ENCODE peak calls at places on chromosomes 4 and X, in six cellular contexts. L is IMR-90, B is heart right ventricle, G is SK-N-SH, M is right cardiac atrium, E is suprapubic skin. V is an unnamed sample.
A peak's percentile ranks its signal among the peaks of the same experiment; 100 is the strongest.

GRCh38 chr4:123659759-123660158 is 263.2 kb downstream of the SPRY1 start:
- DNase-seq in L (no peak), B (no peak), G (no peak), M (no peak), E (no peak), V (no peak)

GRCh38 chr4:3789587-3789986 is 23.4 kb downstream of the ADRA2C start:
- DNase-seq in L (no peak), B (no peak), G (no peak), M (no peak), E (no peak), V (no peak)

GRCh38 chr4:135382280-135382679 is 1180.7 kb upstream of the PABPC4L start:
- DNase-seq in L (peak; percentile 1), B (no peak), G (no peak), M (no peak), E (no peak), V (no peak)

GRCh38 chr4:1569461-1570151 is 114.5 kb downstream of the FAM53A start:
- DNase-seq in L (no peak), B (peak; percentile 5), G (no peak), M (peak; percentile 30), E (no peak), V (no peak)

GRCh38 chr4:18401435-18401834 is 379.9 kb upstream of the LCORL start:
- DNase-seq in L (no peak), B (no peak), G (no peak), M (no peak), E (no peak), V (no peak)

GRCh38 chrX:53481816-53482485 is 47.8 kb upstream of the HSD17B10 start:
- DNase-seq in L (peak; percentile 69), B (no peak), G (peak; percentile 58), M (no peak), E (no peak), V (peak; percentile 14)

GRCh38 chrX:151902813-151903591 is 9.7 kb upstream of the MAGEA4 start:
- DNase-seq in L (peak; percentile 66), B (peak; percentile 14), G (no peak), M (no peak), E (no peak), V (no peak)

GRCh38 chrX:41178201-41178600 is 93.0 kb downstream of the USP9X start:
- DNase-seq in L (no peak), B (no peak), G (no peak), M (no peak), E (no peak), V (no peak)

GRCh38 chrX:46837543-46838481 is 969 bp downstream of the RP2 start:
- DNase-seq in L (peak; percentile 46), B (no peak), G (peak; percentile 5), M (no peak), E (no peak), V (no peak)

GRCh38 chr4:123259676-123260428 is 136.7 kb upstream of the SPRY1 start:
- DNase-seq in L (no peak), B (no peak), G (no peak), M (no peak), E (no peak), V (no peak)

GRCh38 chr4:2301221-2301642 is 39.3 kb upstream of the MXD4 start:
- DNase-seq in L (no peak), B (no peak), G (no peak), M (no peak), E (no peak), V (no peak)

DNA sequence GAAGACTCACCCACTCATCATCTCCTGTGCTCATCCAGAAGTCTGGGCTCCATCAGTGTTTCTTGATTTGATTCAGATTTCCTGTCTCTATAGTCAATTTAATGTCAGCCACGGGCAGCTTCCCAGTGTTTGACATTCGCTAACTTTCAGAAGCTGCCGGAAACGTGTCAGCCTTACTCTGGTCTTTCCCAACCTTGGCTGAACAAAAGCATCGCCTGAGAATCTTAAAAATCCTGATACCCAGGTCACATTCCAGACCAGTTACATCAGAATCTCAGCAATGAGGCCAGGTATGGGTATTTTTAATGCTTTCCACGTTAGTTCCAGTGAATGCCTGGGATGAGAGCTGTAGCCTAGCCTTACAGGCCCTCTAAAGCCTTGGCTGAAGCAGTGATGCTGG is 233.8 kb downstream of the FRMPD4 start:
- DNase-seq in L (peak; percentile 68), B (no peak), G (no peak), M (no peak), E (no peak), V (no peak)
- H3K27ac ChIP-seq in L (peak overlapping the region; percentile 55), B (no peak overlapping the region), G (no peak overlapping the region), M (no peak overlapping the region), E (no peak overlapping the region), V (no peak overlapping the region)

GRCh38 chr4:14581741-14582140 is 420.5 kb upstream of the CPEB2 start:
- DNase-seq in L (no peak), B (no peak), G (no peak), M (no peak), E (no peak), V (no peak)

GRCh38 chr4:14583331-14583730 is 418.9 kb upstream of the CPEB2 start:
- DNase-seq in L (no peak), B (no peak), G (no peak), M (no peak), E (no peak), V (no peak)

GRCh38 chr4:14582658-14583057 is 419.6 kb upstream of the CPEB2 start:
- DNase-seq in L (no peak), B (no peak), G (no peak), M (no peak), E (no peak), V (no peak)

GRCh38 chr4:14580061-14580460 is 422.2 kb upstream of the CPEB2 start:
- DNase-seq in L (no peak), B (no peak), G (no peak), M (no peak), E (no peak), V (no peak)

DNA sequence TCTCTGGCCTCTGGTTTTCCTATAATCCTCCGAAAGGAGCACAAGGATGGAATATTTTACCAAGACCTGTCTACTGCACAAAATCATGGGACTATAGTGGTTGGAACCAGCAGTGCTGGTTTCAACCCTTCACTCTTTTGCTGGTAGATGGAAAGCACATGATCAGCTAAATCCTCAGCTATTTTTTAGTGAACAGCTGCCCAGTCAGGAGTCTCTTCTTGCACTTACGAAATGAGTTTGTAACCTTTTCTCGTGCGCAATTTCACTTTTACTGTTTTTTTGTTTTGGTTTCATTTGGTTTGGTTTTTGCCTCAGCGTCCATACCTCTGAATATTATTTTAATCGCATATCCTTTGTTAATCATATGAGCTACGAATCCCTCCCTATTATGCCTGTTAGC is 418.5 kb upstream of the CPEB2 start:
- DNase-seq in L (no peak), B (no peak), G (no peak), M (no peak), E (no peak), V (no peak)
- H3K9me3 ChIP-seq in L (peaks cover 3% of the 10 kb centered on the region), B (no peaks in the 10 kb centered on the region), G (no peaks in the 10 kb centered on the region), M (no peaks in the 10 kb centered on the region), E (no peaks in the 10 kb centered on the region), V (no peaks in the 10 kb centered on the region)

DNA sequence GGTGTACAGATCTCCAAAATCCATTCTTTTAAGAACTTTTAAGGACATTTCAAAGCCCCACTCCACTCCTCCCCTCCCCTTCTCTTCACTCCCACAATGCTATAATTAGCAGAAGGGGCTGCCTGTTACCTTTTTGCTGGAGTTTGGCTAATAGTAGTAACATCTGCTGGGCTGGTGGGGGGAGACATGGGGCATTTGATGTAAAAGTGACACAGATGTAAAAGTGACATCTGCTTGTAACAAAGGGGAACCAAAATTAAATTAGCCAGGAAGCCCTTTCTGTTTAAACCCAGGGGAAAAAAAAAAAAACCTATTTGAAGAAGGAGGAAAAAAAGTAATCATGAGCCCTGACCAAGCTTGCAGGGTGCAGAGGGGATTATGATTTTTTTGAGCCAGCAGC is 5.4 kb upstream of the PHOX2B start:
- DNase-seq in L (no peak), B (no peak), G (peak; percentile 57), M (no peak), E (no peak), V (no peak)
- H3K27me3 ChIP-seq in L (peaks cover 75% of the 10 kb centered on the region), B (peaks cover 99% of the 10 kb centered on the region), G (peaks cover 40% of the 10 kb centered on the region), M (peaks cover 8% of the 10 kb centered on the region), E (peaks cover 91% of the 10 kb centered on the region), V (peaks cover 4% of the 10 kb centered on the region)

DNA sequence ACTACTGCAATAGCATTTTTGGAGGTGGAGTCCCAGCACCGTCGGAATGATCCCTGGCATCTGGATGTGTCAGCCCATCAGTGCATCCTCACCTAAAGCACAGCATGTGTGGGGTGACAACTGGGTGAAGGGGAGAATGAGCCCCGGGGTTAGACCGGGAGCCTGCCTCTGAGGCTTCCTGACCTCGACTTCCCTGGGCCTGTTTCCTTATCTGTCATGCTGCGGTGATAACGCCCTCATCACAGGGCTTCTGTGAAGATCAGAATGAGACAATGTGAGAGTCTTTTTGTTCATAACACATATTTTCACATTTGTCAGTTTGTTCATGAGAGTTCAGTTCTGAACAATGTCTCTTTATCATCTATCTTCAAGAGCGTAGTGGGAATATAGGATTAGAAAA is 31.1 kb upstream of the PDLIM3 start:
- DNase-seq in L (no peak), B (no peak), G (no peak), M (no peak), E (no peak), V (no peak)
- H3K27ac ChIP-seq in L (peak overlapping the region; percentile 39), B (peak overlapping the region; percentile 94), G (no peak overlapping the region), M (peak overlapping the region; percentile 97), E (peak overlapping the region; percentile 91), V (no peak overlapping the region)

GRCh38 chrX:143340190-143340589 is 177.1 kb downstream of the SPANXN3 start:
- DNase-seq in L (no peak), B (no peak), G (peak; percentile 2), M (no peak), E (no peak), V (no peak)
- H3K9me3 ChIP-seq in L (peaks cover 2% of the 10 kb centered on the region), B (no peaks in the 10 kb centered on the region), G (no peaks in the 10 kb centered on the region), M (no peaks in the 10 kb centered on the region), E (no peaks in the 10 kb centered on the region), V (no peaks in the 10 kb centered on the region)

GRCh38 chr4:168877407-168877778 is 132.7 kb downstream of the CBR4 start:
- DNase-seq in L (no peak), B (no peak), G (no peak), M (no peak), E (no peak), V (no peak)
- H3K27me3 ChIP-seq in L (no peaks in the 10 kb centered on the region), B (no peaks in the 10 kb centered on the region), G (no peaks in the 10 kb centered on the region), M (no peaks in the 10 kb centered on the region), E (no peaks in the 10 kb centered on the region), V (peaks cover 3% of the 10 kb centered on the region)

GRCh38 chrX:68828740-68829593 is at the start of gene EFNB1:
- DNase-seq in L (peak; percentile 96), B (peak; percentile 90), G (peak; percentile 87), M (peak; percentile 96), E (peak; percentile 93), V (peak; percentile 90)
- H3K27ac ChIP-seq in L (peak within 1 kb of the TSS; percentile 39), B (peak within 1 kb of the TSS; percentile 90), G (peak within 1 kb of the TSS; percentile 58), M (peak within 1 kb of the TSS; percentile 99), E (peak within 1 kb of the TSS; percentile 82), V (peak within 1 kb of the TSS; percentile 69)

GRCh38 chrX:153435845-153436244 is 10.0 kb downstream of the TREX2 start:
- DNase-seq in L (no peak), B (no peak), G (no peak), M (no peak), E (no peak), V (no peak)
- H3K9me3 ChIP-seq in L (peaks cover 11% of the 10 kb centered on the region), B (no peaks in the 10 kb centered on the region), G (no peaks in the 10 kb centered on the region), M (no peaks in the 10 kb centered on the region), E (no peaks in the 10 kb centered on the region), V (no peaks in the 10 kb centered on the region)

GRCh38 chr4:73947239-73947985 is 34.4 kb downstream of the PF4 start:
- DNase-seq in L (no peak), B (no peak), G (no peak), M (no peak), E (no peak), V (no peak)
- H3K27me3 ChIP-seq in L (peaks cover 39% of the 10 kb centered on the region), B (peaks cover 44% of the 10 kb centered on the region), G (peaks cover 35% of the 10 kb centered on the region), M (peaks cover 3% of the 10 kb centered on the region), E (peaks cover 47% of the 10 kb centered on the region), V (no peaks in the 10 kb centered on the region)